ENCODE peak calls at places on chromosomes 12 and 14, in ten cellular contexts. L is testis; A is Karpas-422; P is PC-3; Z is psoas muscle; Y is effector memory CD4-positive, alpha-beta T cell; B is GM23248; R is right atrium auricular region; M is left ventricle myocardium inferior; W is IMR-90. J is an unnamed sample.

GRCh38 chr14:76752744-76753143 is 8.5 kb upstream of the VASH1 start:
- DNase-seq in L (no peak), A (no peak), P (no peak), Z (no peak), Y (no peak), B (no peak), R (no peak), M (no peak), W (no peak), J (no peak)

GRCh38 chr12:124531281-124531745 is 36.1 kb downstream of the NCOR2 start:
- DNase-seq in L (no peak), A (no peak), P (no peak), Z (no peak), Y (no peak), B (no peak), R (no peak), M (no peak), W (no peak), J (peak; percentile 59)

GRCh38 chr14:73438993-73439392 is 19.4 kb downstream of the NUMB start:
- DNase-seq in L (no peak), A (no peak), P (no peak), Z (no peak), Y (no peak), B (no peak), R (no peak), M (no peak), W (no peak), J (no peak)

GRCh38 chr12:102394200-102394599 is 86.2 kb downstream of the IGF1 start:
- DNase-seq in L (no peak), A (no peak), P (no peak), Z (no peak), Y (no peak), B (no peak), R (no peak), M (no peak), W (no peak), J (no peak)

GRCh38 chr14:29321646-29322045 is 555.1 kb downstream of the FOXG1 start:
- DNase-seq in L (no peak), A (no peak), P (no peak), Z (no peak), Y (no peak), B (peak; percentile 78), R (no peak), M (no peak), W (peak; percentile 90), J (no peak)

GRCh38 chr12:55955800-55956508 is 9.9 kb downstream of the PMEL start:
- DNase-seq in L (no peak), A (peak; percentile 68), P (peak; percentile 95), Z (no peak), Y (peak; percentile 21), B (peak; percentile 86), R (no peak), M (no peak), W (peak; percentile 76), J (no peak)

GRCh38 chr12:3313655-3314305 is 177.2 kb upstream of the PRMT8 start:
- DNase-seq in L (peak; percentile 69), A (peak; percentile 74), P (peak; percentile 52), Z (no peak), Y (no peak), B (peak; percentile 59), R (no peak), M (no peak), W (peak; percentile 20), J (peak; percentile 51)

GRCh38 chr12:6772729-6773661 is 675 bp downstream of the LAG3 start:
- DNase-seq in L (no peak), A (no peak), P (no peak), Z (no peak), Y (no peak), B (no peak), R (no peak), M (no peak), W (no peak), J (no peak)

GRCh38 chr12:49983892-49984291 is 11.1 kb downstream of the AQP6 start:
- DNase-seq in L (no peak), A (no peak), P (peak; percentile 58), Z (no peak), Y (no peak), B (peak; percentile 87), R (no peak), M (no peak), W (peak; percentile 92), J (no peak)

GRCh38 chr12:130419116-130419515 is 81.4 kb downstream of the PIWIL1 start:
- DNase-seq in L (no peak), A (no peak), P (no peak), Z (no peak), Y (no peak), B (no peak), R (peak; percentile 23), M (no peak), W (no peak), J (no peak)

GRCh38 chr12:54215990-54216579 is 27.3 kb upstream of the SMUG1 start:
- DNase-seq in L (no peak), A (peak; percentile 81), P (no peak), Z (no peak), Y (peak; percentile 32), B (no peak), R (no peak), M (peak; percentile 19), W (no peak), J (peak; percentile 43)

GRCh38 chr12:95396849-95397498 is 77.0 kb upstream of the METAP2 start:
- DNase-seq in L (no peak), A (no peak), P (peak; percentile 78), Z (no peak), Y (no peak), B (peak; percentile 87), R (no peak), M (no peak), W (peak; percentile 68), J (no peak)

GRCh38 chr14:59343585-59343984 is 121.6 kb downstream of the GPR135 start:
- DNase-seq in L (no peak), A (no peak), P (peak; percentile 67), Z (no peak), Y (no peak), B (no peak), R (no peak), M (peak; percentile 48), W (no peak), J (no peak)

GRCh38 chr12:46261658-46262057 is 7.2 kb downstream of the SLC38A1 start:
- DNase-seq in L (no peak), A (no peak), P (peak; percentile 43), Z (no peak), Y (no peak), B (peak; percentile 2), R (no peak), M (no peak), W (no peak), J (no peak)

GRCh38 chr12:46265734-46266133 is 3.1 kb downstream of the SLC38A1 start:
- DNase-seq in L (no peak), A (no peak), P (no peak), Z (no peak), Y (no peak), B (no peak), R (no peak), M (no peak), W (no peak), J (no peak)

GRCh38 chr12:46264057-46264456 is 4.8 kb downstream of the SLC38A1 start:
- DNase-seq in L (no peak), A (no peak), P (no peak), Z (no peak), Y (no peak), B (peak; percentile 64), R (no peak), M (no peak), W (peak; percentile 73), J (no peak)

GRCh38 chr12:46265102-46265501 is 3.7 kb downstream of the SLC38A1 start:
- DNase-seq in L (no peak), A (no peak), P (no peak), Z (no peak), Y (no peak), B (peak; percentile 5), R (no peak), M (no peak), W (no peak), J (no peak)

GRCh38 chr12:46263140-46264017 is 5.5 kb downstream of the SLC38A1 start:
- DNase-seq in L (no peak), A (no peak), P (no peak), Z (no peak), Y (no peak), B (no peak), R (no peak), M (no peak), W (no peak), J (no peak)
- H3K4me1 ChIP-seq in L (no peaks in the 10 kb centered on the region), A (peaks cover 49% of the 10 kb centered on the region), P (peaks cover 73% of the 10 kb centered on the region), Z (peaks cover 29% of the 10 kb centered on the region), Y (peaks cover 65% of the 10 kb centered on the region), B (peaks cover 70% of the 10 kb centered on the region), R (peaks cover 47% of the 10 kb centered on the region), M (peaks cover 90% of the 10 kb centered on the region), W (peaks cover 30% of the 10 kb centered on the region), J (peaks cover 13% of the 10 kb centered on the region)

DNA sequence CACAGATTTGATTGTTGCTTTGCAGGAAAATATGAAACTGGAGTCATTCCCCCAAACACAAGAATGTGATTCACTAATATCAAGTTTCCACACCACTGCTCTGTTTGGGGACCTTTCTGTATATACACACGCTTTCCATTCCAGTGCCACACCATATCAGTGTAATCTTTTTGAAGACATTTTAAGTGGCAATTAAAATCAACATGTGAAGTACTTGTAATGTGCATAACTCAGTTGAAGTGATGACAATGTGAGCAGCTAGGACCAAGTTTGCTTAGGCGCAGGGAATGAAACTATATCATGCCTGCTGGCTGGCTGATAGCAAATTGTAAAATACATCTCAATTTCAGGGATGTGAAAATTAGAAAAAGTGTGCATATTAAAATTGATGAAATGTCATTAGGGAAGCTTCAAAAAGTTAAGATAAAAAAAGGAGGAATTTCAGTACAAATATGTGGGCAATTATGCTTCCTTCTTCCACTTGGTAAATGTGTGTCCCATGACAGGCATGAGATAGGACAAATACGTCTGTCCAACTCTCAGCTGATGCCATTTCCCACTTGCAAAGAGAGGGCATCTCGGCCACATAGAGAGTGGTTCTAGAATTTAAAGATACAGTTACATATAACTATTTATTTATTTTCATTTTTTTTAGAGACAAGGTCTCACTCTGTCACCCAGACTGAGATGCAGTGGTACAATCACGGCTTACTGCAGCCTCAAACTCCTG is 43.7 kb downstream of the HSPB8 start:
- DNase-seq in L (no peak), A (no peak), P (no peak), Z (no peak), Y (no peak), B (no peak), R (no peak), M (no peak), W (no peak), J (no peak)
- H3K4me1 ChIP-seq in L (no peaks in the 10 kb centered on the region), A (no peaks in the 10 kb centered on the region), P (no peaks in the 10 kb centered on the region), Z (no peaks in the 10 kb centered on the region), Y (no peaks in the 10 kb centered on the region), B (no peaks in the 10 kb centered on the region), R (no peaks in the 10 kb centered on the region), M (peaks cover 24% of the 10 kb centered on the region), W (no peaks in the 10 kb centered on the region), J (no peaks in the 10 kb centered on the region)

GRCh38 chr12:47805417-47805816 is 14.3 kb downstream of the HDAC7 start:
- DNase-seq in L (no peak), A (no peak), P (no peak), Z (no peak), Y (no peak), B (peak; percentile 24), R (no peak), M (no peak), W (peak; percentile 51), J (no peak)
- H3K4me1 ChIP-seq in L (peaks cover 61% of the 10 kb centered on the region), A (peaks cover 92% of the 10 kb centered on the region), P (no peaks in the 10 kb centered on the region), Z (peaks cover 98% of the 10 kb centered on the region), Y (peaks cover 87% of the 10 kb centered on the region), B (peaks cover 59% of the 10 kb centered on the region), R (peaks cover 100% of the 10 kb centered on the region), M (peaks cover 100% of the 10 kb centered on the region), W (peaks cover 57% of the 10 kb centered on the region), J (peaks cover 81% of the 10 kb centered on the region)

DNA sequence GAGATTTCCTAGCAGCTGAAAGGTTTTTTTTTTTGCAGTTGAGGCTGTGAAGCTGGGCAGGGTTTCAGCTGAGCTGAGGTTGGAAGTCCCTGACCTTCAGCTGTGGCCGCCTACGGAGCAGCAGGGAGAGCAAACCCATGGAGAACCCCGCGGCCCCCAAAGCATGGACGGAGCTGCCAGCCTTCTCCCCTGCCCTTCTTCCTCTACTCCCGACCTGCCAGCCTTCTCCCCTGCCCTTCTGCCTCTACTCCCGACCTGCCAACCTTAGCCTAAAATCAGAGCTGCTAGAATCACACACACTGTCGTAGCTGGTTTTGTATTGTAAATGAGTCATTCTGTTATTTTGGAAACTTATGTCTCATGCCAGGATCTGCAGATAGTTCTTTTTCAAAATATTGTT is 74.6 kb downstream of the PPP2R5C start:
- DNase-seq in L (peak; percentile 66), A (no peak), P (no peak), Z (no peak), Y (no peak), B (peak; percentile 77), R (no peak), M (peak; percentile 44), W (peak; percentile 43), J (no peak)
- H3K4me1 ChIP-seq in L (peaks cover 64% of the 10 kb centered on the region), A (peaks cover 90% of the 10 kb centered on the region), P (peaks cover 19% of the 10 kb centered on the region), Z (peaks cover 55% of the 10 kb centered on the region), Y (peaks cover 44% of the 10 kb centered on the region), B (peaks cover 22% of the 10 kb centered on the region), R (peaks cover 61% of the 10 kb centered on the region), M (peaks cover 98% of the 10 kb centered on the region), W (peaks cover 16% of the 10 kb centered on the region), J (peaks cover 33% of the 10 kb centered on the region)

J was measured in left lung.